ENCODE peak calls at places on chromosomes 13 and 19, in eight cellular contexts. H, F, R, Y, K, P, G and C are unnamed samples.

GRCh38 chr19:23787106-23787505 is 28.4 kb upstream of the ZNF681 start:
- DNase-seq in G (no peak), F (no peak), Y (no peak), P (no peak), H (peak), R (no peak), K (no peak), C (no peak)

GRCh38 chr13:23715762-23716235 is 145.6 kb downstream of the TNFRSF19 start:
- DNase-seq in R (no peak), K (no peak), F (no peak), Y (peak), G (no peak), P (peak), H (no peak), C (no peak)

GRCh38 chr13:113548778-113549621 is 35.6 kb upstream of the TFDP1 start:
- DNase-seq in H (no peak), K (no peak), Y (no peak), P (no peak), R (no peak), F (no peak), G (no peak), C (peak)

GRCh38 chr13:113401452-113402415 is 37.8 kb upstream of the GRTP1 start:
- DNase-seq in H (no peak), G (no peak), R (no peak), P (peak), Y (peak), F (no peak), K (no peak), C (peak)

GRCh38 chr13:113821847-113822246 is 42.0 kb downstream of the GAS6 start:
- DNase-seq in K (no peak), Y (no peak), R (no peak), H (no peak), F (no peak), G (no peak), P (no peak), C (no peak)

GRCh38 chr13:94173312-94173854 is 306.1 kb downstream of the DCT start:
- DNase-seq in R (no peak), H (no peak), F (no peak), P (no peak), G (no peak), Y (no peak), K (no peak), C (no peak)

GRCh38 chr13:100734194-100734720 is 59.7 kb upstream of the TMTC4 start:
- DNase-seq in G (no peak), Y (peak), P (no peak), F (no peak), H (no peak), R (no peak), K (no peak), C (no peak)

GRCh38 chr19:6530385-6531162 is at the start of gene TNFSF9:
- DNase-seq in R (no peak), G (peak), K (peak), F (peak), P (peak), H (no peak), Y (peak), C (peak)

GRCh38 chr13:46830405-46831005 is 33.5 kb upstream of the ESD start:
- DNase-seq in Y (no peak), R (no peak), K (no peak), P (no peak), G (no peak), H (no peak), F (no peak), C (no peak)

GRCh38 chr19:3114018-3114726 is 20.0 kb downstream of the GNA11 start:
- DNase-seq in F (no peak), P (no peak), H (no peak), K (no peak), R (no peak), G (no peak), Y (no peak), C (no peak)

GRCh38 chr19:12527034-12527836 is 24.0 kb downstream of the ZNF564 start:
- DNase-seq in P (no peak), G (no peak), Y (peak), F (peak), R (no peak), H (no peak), K (peak), C (no peak)

GRCh38 chr13:32443111-32443510 is 15.2 kb upstream of the N4BP2L1 start:
- DNase-seq in G (no peak), Y (peak), P (no peak), F (peak), H (no peak), K (no peak), R (no peak), C (no peak)

GRCh38 chr19:35558400-35559280 is 4.8 kb downstream of the ATP4A start:
- DNase-seq in G (no peak), F (no peak), H (no peak), K (no peak), R (no peak), P (no peak), Y (peak), C (no peak)

GRCh38 chr19:39500543-39500942 is 1.8 kb downstream of the DLL3 start:
- DNase-seq in R (no peak), H (no peak), P (no peak), Y (no peak), F (no peak), G (no peak), K (no peak), C (no peak)

GRCh38 chr19:8423821-8424223 is 10.7 kb downstream of the MARCHF2 start:
- DNase-seq in F (peak), K (peak), G (peak), Y (peak), R (no peak), H (no peak), P (no peak), C (peak)

GRCh38 chr13:49625392-49626137 is 2.7 kb upstream of the ARL11 start:
- DNase-seq in Y (no peak), H (no peak), K (no peak), G (no peak), F (no peak), P (no peak), R (no peak), C (peak)

GRCh38 chr13:110347535-110348308 is 40.6 kb downstream of the COL4A2 start:
- DNase-seq in K (peak), H (no peak), F (no peak), Y (no peak), G (no peak), P (no peak), R (no peak), C (peak)

GRCh38 chr19:456547-457110 is 4.2 kb downstream of the SHC2 start:
- DNase-seq in G (no peak), K (no peak), F (no peak), Y (no peak), P (no peak), R (no peak), H (no peak), C (no peak)

GRCh38 chr13:32840840-32841713 is 175.1 kb upstream of the KL start:
- DNase-seq in K (no peak), F (no peak), G (no peak), Y (no peak), P (no peak), R (no peak), H (no peak), C (no peak)

GRCh38 chr13:38265135-38265497 is 84.5 kb upstream of the UFM1 start:
- DNase-seq in G (no peak), H (no peak), K (no peak), R (no peak), Y (peak), P (no peak), F (no peak), C (no peak)

GRCh38 chr19:591099-591958 is 1.6 kb downstream of the HCN2 start:
- DNase-seq in H (no peak), Y (no peak), R (no peak), P (peak), G (peak), K (no peak), F (no peak), C (no peak)

GRCh38 chr19:18809149-18809978 is 18.3 kb upstream of the COMP start:
- DNase-seq in Y (no peak), F (peak), R (no peak), P (no peak), G (no peak), K (peak), H (no peak), C (peak)

GRCh38 chr19:17965370-17966114 is 1.4 kb upstream of the KCNN1 start:
- DNase-seq in Y (peak), P (no peak), R (no peak), F (no peak), H (no peak), K (no peak), G (no peak), C (no peak)

GRCh38 chr13:53058077-53058660 is 29.6 kb downstream of the OLFM4 start:
- DNase-seq in R (no peak), G (no peak), K (no peak), P (no peak), H (no peak), F (no peak), Y (no peak), C (no peak)

GRCh38 chr19:48501446-48501960 is 10.1 kb downstream of the LMTK3 start:
- DNase-seq in F (peak), G (peak), K (no peak), H (no peak), Y (peak), R (peak), P (peak), C (no peak)

GRCh38 chr13:20127563-20128458 is 33.0 kb downstream of the GJA3 start:
- DNase-seq in Y (peak), G (peak), P (peak), H (no peak), K (no peak), R (no peak), F (no peak), C (peak)

GRCh38 chr13:113845055-113845454 is 18.8 kb downstream of the GAS6 start:
- DNase-seq in H (no peak), R (no peak), K (no peak), F (no peak), G (no peak), Y (no peak), P (no peak), C (no peak)

GRCh38 chr19:27920774-27921173 is 1292.2 kb downstream of the UQCRFS1 start:
- DNase-seq in P (no peak), R (no peak), H (no peak), K (no peak), G (no peak), F (no peak), Y (no peak), C (no peak)

GRCh38 chr19:7533281-7533819 is 2.2 kb upstream of the PNPLA6 start:
- DNase-seq in F (no peak), K (no peak), Y (peak), G (no peak), R (no peak), P (peak), H (no peak), C (peak)

GRCh38 chr19:40220674-40221073 is 2.5 kb upstream of the TTC9B start:
- DNase-seq in K (no peak), P (no peak), Y (no peak), F (no peak), R (no peak), H (no peak), G (no peak), C (no peak)

GRCh38 chr19:33220115-33220514 is 5.5 kb downstream of the SLC7A10 start:
- DNase-seq in F (no peak), K (no peak), P (no peak), G (no peak), Y (no peak), R (no peak), H (no peak), C (no peak)

GRCh38 chr13:30734434-30734833 is 909 bp upstream of the ALOX5AP start:
- DNase-seq in R (no peak), P (no peak), G (no peak), F (no peak), H (no peak), K (no peak), Y (no peak), C (no peak)

GRCh38 chr13:42594577-42595571 is 20.9 kb downstream of the TNFSF11 start:
- DNase-seq in F (peak), G (peak), K (peak), Y (peak), R (no peak), H (no peak), P (peak), C (no peak)

GRCh38 chr19:36160821-36161596 is 8.8 kb upstream of the COX7A1 start:
- DNase-seq in R (no peak), H (no peak), Y (no peak), G (no peak), F (no peak), P (no peak), K (no peak), C (no peak)